ENCODE peak calls at places on chromosome 1, in four cellular contexts. P is breast epithelium, N is upper lobe of left lung, S is suprapubic skin. C is an unnamed sample.

GRCh38 chr1:17874231-17874630 is 119.1 kb downstream of the ACTL8 start:
- DNase-seq in P (no peak), N (no peak), S (no peak), C (no peak)

GRCh38 chr1:145962157-145963102 is 1.9 kb downstream of the ANKRD34A start:
- DNase-seq in P (no peak), N (peak; percentile 85), S (no peak), C (no peak)

GRCh38 chr1:246658567-246658966 is 65.6 kb upstream of the SCCPDH start:
- DNase-seq in P (no peak), N (no peak), S (no peak), C (no peak)

GRCh38 chr1:197924516-197925123 is 7.4 kb downstream of the LHX9 start:
- DNase-seq in P (no peak), N (no peak), S (no peak), C (no peak)

GRCh38 chr1:162161921-162162550 is 92.5 kb downstream of the NOS1AP start:
- DNase-seq in P (no peak), N (no peak), S (no peak), C (no peak)

GRCh38 chr1:1040004-1040991 is 20.4 kb downstream of the AGRN start:
- DNase-seq in P (peak; percentile 41), N (peak; percentile 93), S (no peak), C (peak; percentile 97)

GRCh38 chr1:67832737-67833594 is at the start of gene GNG12:
- DNase-seq in P (peak; percentile 57), N (peak; percentile 94), S (peak; percentile 81), C (peak; percentile 23)

GRCh38 chr1:211738709-211739301 is 63.4 kb upstream of the NEK2 start:
- DNase-seq in P (no peak), N (no peak), S (no peak), C (no peak)

GRCh38 chr1:169483500-169483966 is 2.2 kb downstream of the SLC19A2 start:
- DNase-seq in P (peak; percentile 40), N (no peak), S (no peak), C (no peak)

GRCh38 chr1:210189426-210189825 is 43.2 kb upstream of the SERTAD4 start:
- DNase-seq in P (no peak), N (no peak), S (no peak), C (no peak)

GRCh38 chr1:8879348-8880067 is 1.0 kb upstream of the ENO1 start:
- DNase-seq in P (no peak), N (no peak), S (no peak), C (no peak)

GRCh38 chr1:206714331-206715058 is 29.8 kb downstream of the MAPKAPK2 start:
- DNase-seq in P (peak; percentile 78), N (no peak), S (no peak), C (no peak)

GRCh38 chr1:203219934-203220333 is 9.5 kb downstream of the CHIT1 start:
- DNase-seq in P (no peak), N (no peak), S (no peak), C (no peak)

DNA sequence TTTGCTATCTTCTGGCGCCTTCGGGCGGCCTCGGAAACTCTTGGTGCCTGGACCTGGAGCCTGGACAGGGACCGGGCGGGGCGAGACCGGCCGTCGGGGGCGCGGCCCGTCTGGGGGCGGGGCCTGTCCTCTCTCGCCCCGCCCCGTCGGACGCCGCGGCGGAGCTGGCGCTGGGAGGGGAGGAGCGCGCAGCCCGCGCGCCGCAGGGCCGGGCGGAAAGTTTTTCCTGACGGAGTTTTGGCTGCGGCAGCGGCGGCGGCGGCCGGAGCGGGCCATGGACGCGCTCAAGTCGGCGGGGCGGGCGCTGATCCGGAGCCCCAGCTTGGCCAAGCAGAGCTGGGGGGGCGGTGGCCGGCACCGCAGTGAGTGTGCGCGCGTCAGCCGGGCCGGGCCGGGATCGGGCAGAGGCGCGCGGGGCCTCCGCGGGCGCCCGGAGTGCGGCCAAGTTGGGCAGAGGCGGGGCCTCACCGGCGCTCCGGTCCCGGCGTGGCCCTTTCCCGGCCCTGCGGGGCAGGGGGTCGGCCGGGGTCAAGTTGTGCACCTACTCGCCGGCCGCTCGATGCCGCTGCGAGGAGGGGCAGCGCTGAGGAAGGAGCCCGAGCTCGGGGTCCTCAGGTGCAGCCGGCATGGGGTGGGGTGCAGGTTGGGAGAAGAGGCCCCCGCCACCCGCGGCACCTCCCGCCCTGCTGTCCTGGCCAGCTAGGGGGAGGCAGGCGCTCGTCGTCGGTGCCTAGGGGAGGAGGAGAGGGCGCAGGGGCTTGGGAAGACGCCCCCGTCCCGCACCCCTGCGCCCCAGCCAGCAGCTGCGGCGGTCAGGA is at the start of gene LDLRAP1:
- DNase-seq in P (no peak), N (peak; percentile 96), S (peak; percentile 78), C (peak; percentile 84)
- TF ChIP-seq POLR2A in P (no peak), N (peak; percentile 65), S (no peak), C (no peak)

DNA sequence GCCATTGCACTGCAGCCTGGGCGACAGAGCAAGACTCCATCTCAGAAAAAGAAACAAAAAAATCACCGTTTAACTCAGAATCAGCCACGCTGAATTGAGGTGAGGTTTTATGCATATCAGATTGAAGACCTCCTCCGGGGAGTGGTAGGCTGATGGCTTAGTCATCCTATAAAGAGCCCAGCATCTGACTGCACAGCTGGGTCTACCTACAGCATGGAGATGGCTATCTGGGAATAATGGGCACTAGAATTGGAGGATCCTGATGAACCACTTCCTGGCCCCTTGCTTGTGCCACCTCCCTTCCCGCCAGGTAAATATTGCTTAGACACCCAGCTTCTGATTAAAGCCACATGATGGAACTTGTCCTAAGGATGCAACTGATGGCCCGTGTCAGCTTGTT is 157.1 kb downstream of the KIF26B start:
- DNase-seq in P (no peak), N (no peak), S (no peak), C (no peak)
- TF ChIP-seq POLR2AphosphoS5 in P (no peak), N (no peak), S (no peak), C (no peak)

GRCh38 chr1:15603050-15603965 is 13.9 kb upstream of the DDI2 start:
- DNase-seq in P (peak; percentile 97), N (peak; percentile 98), S (peak; percentile 99), C (peak; percentile 91)
- TF ChIP-seq POLR2A in P (peak; percentile 31), N (peak; percentile 73), S (no peak), C (no peak)

GRCh38 chr1:26721669-26722355 is 26.0 kb downstream of the ARID1A start:
- DNase-seq in P (no peak), N (no peak), S (no peak), C (no peak)

GRCh38 chr1:26726784-26727183 is 31.0 kb downstream of the ARID1A start:
- DNase-seq in P (no peak), N (no peak), S (no peak), C (no peak)

GRCh38 chr1:26724118-26724517 is 28.3 kb downstream of the ARID1A start:
- DNase-seq in P (no peak), N (no peak), S (no peak), C (no peak)

GRCh38 chr1:26724938-26725337 is 29.1 kb downstream of the ARID1A start:
- DNase-seq in P (no peak), N (no peak), S (no peak), C (no peak)

DNA sequence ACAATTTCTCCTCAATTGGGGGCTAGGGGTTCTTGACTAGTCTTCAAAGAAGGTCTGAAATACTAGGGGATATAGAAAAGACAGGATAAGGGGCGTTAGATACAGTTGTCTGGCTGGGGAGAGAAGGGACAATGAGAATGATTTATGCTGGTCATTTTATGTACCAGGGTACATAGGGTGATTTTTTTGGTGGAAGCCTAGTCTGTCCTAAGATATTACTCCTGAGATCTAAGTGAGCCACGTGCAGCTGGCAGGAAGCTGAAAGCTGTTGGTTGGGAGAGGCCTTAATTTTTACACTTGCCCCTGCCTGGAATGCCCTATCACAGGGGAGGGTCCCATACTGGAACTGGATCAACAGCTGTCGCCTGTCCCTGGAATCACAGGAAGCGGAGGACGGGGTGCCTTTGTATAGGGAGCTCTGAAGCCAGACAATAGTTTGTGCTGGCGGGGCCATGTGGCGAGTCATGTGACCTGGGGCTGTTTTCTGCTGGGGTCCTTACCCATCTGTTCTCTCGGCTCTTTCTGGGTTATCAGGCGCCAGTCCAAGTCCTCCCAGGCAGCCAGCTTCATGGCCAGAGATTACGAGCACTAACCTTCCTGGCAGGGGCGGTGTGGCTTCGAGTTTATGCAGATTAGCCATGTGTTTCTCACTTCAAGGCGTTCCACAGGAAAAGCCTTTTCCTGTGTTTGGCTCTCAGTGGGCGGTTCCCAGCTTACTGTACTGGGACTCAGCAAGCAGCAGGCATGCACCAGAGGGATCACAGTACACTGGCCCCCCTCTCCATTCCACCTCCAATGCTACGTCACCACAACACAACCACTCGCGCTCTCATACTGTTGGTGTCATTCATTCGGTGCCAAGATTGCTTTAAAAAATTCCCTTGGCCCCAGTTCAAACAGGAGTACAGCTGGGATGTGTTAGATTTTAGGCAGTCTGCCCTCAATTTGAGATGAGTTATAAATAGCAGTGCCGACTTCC is 27.5 kb downstream of the ARID1A start:
- DNase-seq in P (peak; percentile 72), N (no peak), S (peak; percentile 86), C (no peak)
- TF ChIP-seq POLR2AphosphoS5 in P (peak; percentile 57), N (peak; percentile 67), S (no peak), C (no peak)

C was measured in GM12892.